ENCODE peak calls at places on chromosomes 6 and 20, in eight cellular contexts. Q, I, S, L, W, V, X and P are unnamed samples.

GRCh38 chr20:3239026-3239866 is at the start of gene SLC4A11:
- DNase-seq in X (peak; percentile 33), Q (peak; percentile 93), S (peak; percentile 69), W (no peak), V (no peak), L (peak; percentile 56), I (peak; percentile 56), P (no peak)

GRCh38 chr6:148528292-148528691 is 185.7 kb downstream of the SASH1 start:
- DNase-seq in V (no peak), L (no peak), X (peak; percentile 44), I (no peak), W (no peak), S (no peak), Q (no peak), P (no peak)

GRCh38 chr6:111530777-111531176 is 47.8 kb upstream of the REV3L start:
- DNase-seq in W (no peak), I (no peak), S (no peak), L (no peak), X (no peak), V (no peak), Q (no peak), P (no peak)

GRCh38 chr6:2858678-2859324 is 17.1 kb upstream of the SERPINB1 start:
- DNase-seq in Q (no peak), V (no peak), S (peak; percentile 33), X (no peak), I (no peak), W (no peak), L (no peak), P (no peak)

GRCh38 chr6:105014448-105014847 is 57.5 kb downstream of the LIN28B start:
- DNase-seq in L (no peak), W (no peak), X (no peak), S (no peak), I (no peak), Q (no peak), V (no peak), P (no peak)

GRCh38 chr20:56781108-56781739 is 152.1 kb downstream of the TFAP2C start:
- DNase-seq in V (no peak), X (no peak), Q (no peak), I (no peak), W (no peak), L (no peak), S (no peak), P (no peak)

GRCh38 chr20:33211817-33212424 is 5.2 kb upstream of the BPIFA3 start:
- DNase-seq in L (peak; percentile 76), Q (no peak), W (no peak), I (peak; percentile 78), X (peak; percentile 33), S (peak; percentile 17), V (no peak), P (no peak)

GRCh38 chr6:80636689-80637088 is 530.2 kb downstream of the BCKDHB start:
- DNase-seq in L (no peak), W (no peak), I (no peak), Q (no peak), S (no peak), V (no peak), X (peak; percentile 24), P (no peak)

GRCh38 chr6:81265106-81265505 is 487.4 kb downstream of the TENT5A start:
- DNase-seq in W (no peak), X (peak; percentile 19), Q (no peak), S (no peak), V (peak; percentile 61), I (peak; percentile 7), L (no peak), P (peak; percentile 32)

GRCh38 chr6:2353412-2354137 is 108.2 kb upstream of the GMDS start:
- DNase-seq in V (peak; percentile 71), I (peak; percentile 79), W (peak; percentile 58), L (peak; percentile 82), X (peak; percentile 86), Q (no peak), S (peak; percentile 92), P (peak; percentile 89)

GRCh38 chr6:44256291-44257006 is 879 bp downstream of the SLC35B2 start:
- DNase-seq in L (peak; percentile 32), W (no peak), V (no peak), I (no peak), X (no peak), S (no peak), Q (peak; percentile 41), P (no peak)

GRCh38 chr6:146598785-146599405 is at the start of gene ADGB:
- DNase-seq in L (peak; percentile 56), X (peak; percentile 35), I (peak; percentile 36), V (no peak), S (peak; percentile 46), W (no peak), Q (peak; percentile 94), P (no peak)

GRCh38 chr6:35496851-35497570 is at the start of gene TEAD3:
- DNase-seq in V (peak; percentile 93), S (no peak), I (peak; percentile 69), W (peak; percentile 66), X (peak; percentile 56), Q (peak; percentile 95), L (peak; percentile 57), P (no peak)

GRCh38 chr6:65649392-65649791 is 57.6 kb downstream of the EYS start:
- DNase-seq in V (no peak), S (no peak), Q (no peak), L (no peak), W (no peak), I (no peak), X (no peak), P (no peak)

GRCh38 chr20:19073584-19074198 is 138.8 kb upstream of the SLC24A3 start:
- DNase-seq in Q (no peak), I (peak; percentile 20), X (no peak), S (no peak), L (no peak), W (no peak), V (no peak), P (no peak)

GRCh38 chr6:167685654-167686053 is 141.1 kb upstream of the AFDN start:
- DNase-seq in Q (no peak), S (no peak), I (no peak), X (no peak), W (no peak), V (no peak), L (no peak), P (no peak)

GRCh38 chr6:10954590-10955010 is 67.7 kb downstream of the SYCP2L start:
- DNase-seq in X (peak; percentile 77), I (peak; percentile 82), Q (peak; percentile 92), W (no peak), S (peak; percentile 73), L (peak; percentile 78), V (no peak), P (peak; percentile 50)

GRCh38 chr6:11621119-11621518 is 83.6 kb downstream of the TMEM170B start:
- DNase-seq in Q (no peak), X (no peak), L (no peak), I (no peak), V (no peak), S (no peak), W (no peak), P (no peak)

GRCh38 chr20:35883778-35884540 is 70.3 kb downstream of the SCAND1 start:
- DNase-seq in S (peak; percentile 88), V (peak; percentile 89), I (peak; percentile 82), X (peak; percentile 100), W (peak; percentile 61), L (peak; percentile 65), Q (no peak), P (peak; percentile 55)

GRCh38 chr6:25417206-25417605 is 138.0 kb downstream of the CARMIL1 start:
- DNase-seq in V (no peak), L (no peak), W (no peak), X (no peak), Q (no peak), S (no peak), I (no peak), P (no peak)

GRCh38 chr6:25414755-25415154 is 135.6 kb downstream of the CARMIL1 start:
- DNase-seq in L (no peak), W (no peak), Q (no peak), I (no peak), X (no peak), S (no peak), V (no peak), P (no peak)

GRCh38 chr6:25415274-25415673 is 136.1 kb downstream of the CARMIL1 start:
- DNase-seq in I (no peak), V (no peak), X (no peak), L (no peak), W (no peak), S (no peak), Q (no peak), P (no peak)

GRCh38 chr6:25414168-25414567 is 135.0 kb downstream of the CARMIL1 start:
- DNase-seq in S (no peak), W (no peak), V (no peak), X (no peak), I (no peak), L (no peak), Q (no peak), P (no peak)

GRCh38 chr6:25415701-25416100 is 136.5 kb downstream of the CARMIL1 start:
- DNase-seq in Q (no peak), X (no peak), I (no peak), V (no peak), L (no peak), W (no peak), S (no peak), P (no peak)
- TF ChIP-seq POLR2A in Q (no peak), X (no peak), I (no peak), V (no peak), L (no peak), W (no peak), S (no peak), P (no peak)

GRCh38 chr6:16948376-16948775 is 153.5 kb upstream of the STMND1 start:
- DNase-seq in W (no peak), L (no peak), V (no peak), X (peak; percentile 69), Q (no peak), I (no peak), S (no peak), P (no peak)
- H3K27ac ChIP-seq in W (peak overlapping the region; percentile 38), L (no peak overlapping the region), V (no peak overlapping the region), X (peak overlapping the region; percentile 95), Q (no peak overlapping the region), I (no peak overlapping the region), S (no peak overlapping the region), P (no peak overlapping the region)

GRCh38 chr6:14274016-14274415 is 156.4 kb downstream of the CD83 start:
- DNase-seq in L (no peak), I (no peak), W (no peak), Q (no peak), S (no peak), X (no peak), V (no peak), P (no peak)
- H3K4me1 ChIP-seq in L (no peaks in the 10 kb centered on the region), I (no peaks in the 10 kb centered on the region), W (peaks cover 3% of the 10 kb centered on the region), Q (peaks cover 16% of the 10 kb centered on the region), S (no peaks in the 10 kb centered on the region), X (peaks cover 4% of the 10 kb centered on the region), V (peaks cover 17% of the 10 kb centered on the region), P (peaks cover 20% of the 10 kb centered on the region)

GRCh38 chr6:169452869-169453186 is 199.2 kb upstream of the THBS2 start:
- DNase-seq in S (no peak), L (no peak), Q (peak; percentile 26), X (peak; percentile 19), V (no peak), I (no peak), W (no peak), P (no peak)

GRCh38 chr6:169453221-169453620 is 199.6 kb upstream of the THBS2 start:
- DNase-seq in V (no peak), X (no peak), W (no peak), S (no peak), I (no peak), L (no peak), Q (no peak), P (no peak)

GRCh38 chr6:169454204-169454871 is 200.7 kb upstream of the THBS2 start:
- DNase-seq in L (no peak), I (peak; percentile 11), V (peak; percentile 85), W (peak; percentile 46), Q (no peak), S (no peak), X (peak; percentile 94), P (peak; percentile 62)

GRCh38 chr6:169451065-169451840 is 197.6 kb upstream of the THBS2 start:
- DNase-seq in X (no peak), L (no peak), I (no peak), Q (no peak), S (no peak), V (no peak), W (no peak), P (no peak)

GRCh38 chr6:169452117-169452868 is 198.6 kb upstream of the THBS2 start:
- DNase-seq in L (peak; percentile 28), V (peak; percentile 94), W (peak; percentile 84), X (peak; percentile 97), I (no peak), S (no peak), Q (peak; percentile 78), P (peak; percentile 73)
- TF ChIP-seq POLR2A in L (no peak), V (no peak), W (no peak), X (no peak), I (no peak), S (no peak), Q (no peak), P (no peak)